ENCODE peak calls at places on chromosomes 16 and 17, in eight cellular contexts. Y is breast epithelium, E is HCT116, L is sigmoid colon, R is stomach, A is H1, X is upper lobe of left lung, P is spleen. M is an unnamed sample.

GRCh38 chr17:77476920-77477805 is 336.4 kb downstream of the SEC14L1 start:
- DNase-seq in L (peak), R (peak), A (no peak), Y (peak), X (no peak), P (no peak), E (no peak), M (peak)

GRCh38 chr16:10218490-10219206 is 36.4 kb upstream of the GRIN2A start:
- DNase-seq in E (no peak), X (no peak), L (no peak), A (no peak), R (no peak), P (no peak), Y (no peak), M (no peak)

GRCh38 chr16:84897911-84898377 is 78.2 kb downstream of the CRISPLD2 start:
- DNase-seq in L (no peak), R (no peak), Y (no peak), P (peak), E (no peak), X (peak), A (no peak), M (no peak)

GRCh38 chr17:67289174-67289876 is 44.3 kb upstream of the HELZ start:
- DNase-seq in A (no peak), E (no peak), X (peak), R (peak), L (peak), Y (peak), P (peak), M (peak)

GRCh38 chr16:15886078-15886477 is 2.3 kb downstream of the CEP20 start:
- DNase-seq in A (no peak), X (no peak), Y (no peak), E (no peak), P (no peak), R (no peak), L (no peak), M (no peak)

GRCh38 chr16:89023621-89024511 is 46.9 kb upstream of the CBFA2T3 start:
- DNase-seq in P (peak), Y (no peak), X (no peak), A (no peak), E (no peak), L (peak), R (no peak), M (no peak)

GRCh38 chr16:54177052-54177856 is 109.3 kb downstream of the IRX3 start:
- DNase-seq in R (no peak), A (no peak), X (no peak), L (peak), P (no peak), E (no peak), Y (no peak), M (no peak)

GRCh38 chr17:10728331-10728730 is 1.5 kb downstream of the TMEM220 start:
- DNase-seq in L (no peak), R (no peak), Y (no peak), E (no peak), A (no peak), P (no peak), X (no peak), M (no peak)

GRCh38 chr17:76353599-76354316 is at the start of gene PRPSAP1:
- DNase-seq in X (peak), P (peak), Y (peak), A (peak), R (peak), E (peak), L (peak), M (peak)

GRCh38 chr16:82082543-82083244 is 47.6 kb downstream of the HSD17B2 start:
- DNase-seq in R (no peak), L (no peak), Y (no peak), A (no peak), E (peak), X (no peak), P (no peak), M (no peak)

GRCh38 chr17:8859029-8859803 is 8.3 kb downstream of the PIK3R6 start:
- DNase-seq in R (no peak), L (no peak), X (peak), Y (no peak), E (no peak), P (no peak), A (no peak), M (no peak)

GRCh38 chr16:719815-720506 is 985 bp upstream of the ANTKMT start:
- DNase-seq in Y (no peak), X (no peak), L (no peak), E (no peak), R (no peak), A (no peak), P (no peak), M (peak)
- TF ChIP-seq POLR2A in Y (no peak), X (no peak), L (no peak), E (no peak), R (no peak), A (peak), P (no peak), M (no peak)

GRCh38 chr17:65055708-65056638 is 567 bp downstream of the GNA13 start:
- DNase-seq in P (peak), L (peak), X (peak), E (peak), R (peak), A (no peak), Y (peak), M (peak)
- TF ChIP-seq POLR2AphosphoS5 in P (peak), L (peak), X (peak), E (no peak), R (peak), A (peak), Y (peak), M (peak)

GRCh38 chr17:48737330-48738043 is 8.9 kb upstream of the HOXB13 start:
- DNase-seq in R (no peak), Y (no peak), E (no peak), A (no peak), X (no peak), P (no peak), L (peak), M (no peak)

GRCh38 chr17:48733632-48734327 is 5.2 kb upstream of the HOXB13 start:
- DNase-seq in A (no peak), L (no peak), X (no peak), Y (no peak), P (no peak), R (no peak), E (no peak), M (no peak)

GRCh38 chr17:48732688-48733629 is 4.4 kb upstream of the HOXB13 start:
- DNase-seq in Y (no peak), R (no peak), P (no peak), A (no peak), E (no peak), X (no peak), L (peak), M (no peak)

GRCh38 chr17:48735057-48735341 is 6.4 kb upstream of the HOXB13 start:
- DNase-seq in P (no peak), E (no peak), R (no peak), X (no peak), Y (no peak), A (no peak), L (peak), M (no peak)

DNA sequence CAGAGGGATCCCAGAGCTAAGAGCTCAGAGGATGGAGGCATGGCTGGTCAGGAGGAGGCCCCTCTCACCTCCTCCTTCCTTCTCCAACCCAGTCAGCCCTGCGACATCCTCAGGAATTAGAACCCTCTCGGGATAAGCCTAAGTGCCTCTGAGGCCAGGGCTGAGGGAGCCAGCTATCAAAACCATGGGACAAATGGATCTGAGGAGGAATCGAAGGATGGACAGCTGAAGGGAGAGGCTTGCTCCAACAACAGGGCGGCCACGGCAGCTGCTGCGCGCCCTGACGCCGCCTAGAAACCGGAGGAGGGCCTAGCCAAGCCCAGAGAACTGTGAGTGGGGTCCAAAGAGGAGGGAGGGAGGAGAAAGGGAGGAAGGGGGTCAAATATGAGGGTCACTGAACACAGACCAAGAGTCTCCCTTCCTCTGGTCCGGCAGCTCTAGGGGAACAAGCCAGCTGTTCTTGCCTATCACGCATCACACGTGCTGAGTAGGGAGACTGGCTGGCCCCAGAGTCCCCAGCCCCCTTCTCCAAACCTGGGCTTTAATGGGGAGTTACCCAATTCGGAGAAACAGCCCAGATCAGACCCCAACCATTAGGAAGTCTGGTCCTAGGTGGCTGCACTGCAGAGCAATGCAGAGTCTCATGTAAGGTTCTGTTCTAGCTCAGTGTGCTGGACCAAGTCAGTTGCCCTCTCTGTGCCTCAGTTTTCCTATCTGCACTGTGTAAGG is 5.9 kb upstream of the HOXB13 start:
- DNase-seq in P (no peak), A (no peak), X (no peak), E (no peak), Y (no peak), L (peak), R (no peak), M (no peak)
- H3K4me3 ChIP-seq in P (no peak), A (no peak), X (no peak), E (no peak), Y (no peak), L (no peak), R (no peak), M (no peak)

GRCh38 chr17:80362428-80363119 is 52.4 kb upstream of the ENDOV start:
- DNase-seq in A (no peak), E (no peak), R (no peak), X (no peak), L (peak), P (peak), Y (no peak), M (no peak)
- TF ChIP-seq POLR2A in A (no peak), E (no peak), R (no peak), X (no peak), L (no peak), P (no peak), Y (no peak), M (no peak)

GRCh38 chr17:41407226-41407625 is 9.8 kb upstream of the KRT31 start:
- DNase-seq in L (no peak), X (no peak), R (no peak), A (no peak), E (no peak), P (no peak), Y (no peak), M (no peak)

GRCh38 chr17:41403409-41404023 is 6.1 kb upstream of the KRT31 start:
- DNase-seq in L (no peak), P (no peak), X (no peak), E (peak), A (no peak), Y (no peak), R (no peak), M (no peak)

GRCh38 chr17:41406205-41406604 is 8.8 kb upstream of the KRT31 start:
- DNase-seq in A (no peak), Y (no peak), E (no peak), L (no peak), X (no peak), P (no peak), R (no peak), M (no peak)

GRCh38 chr17:41402161-41402560 is 4.8 kb upstream of the KRT31 start:
- DNase-seq in Y (peak), L (no peak), X (no peak), R (no peak), P (no peak), A (no peak), E (no peak), M (no peak)

DNA sequence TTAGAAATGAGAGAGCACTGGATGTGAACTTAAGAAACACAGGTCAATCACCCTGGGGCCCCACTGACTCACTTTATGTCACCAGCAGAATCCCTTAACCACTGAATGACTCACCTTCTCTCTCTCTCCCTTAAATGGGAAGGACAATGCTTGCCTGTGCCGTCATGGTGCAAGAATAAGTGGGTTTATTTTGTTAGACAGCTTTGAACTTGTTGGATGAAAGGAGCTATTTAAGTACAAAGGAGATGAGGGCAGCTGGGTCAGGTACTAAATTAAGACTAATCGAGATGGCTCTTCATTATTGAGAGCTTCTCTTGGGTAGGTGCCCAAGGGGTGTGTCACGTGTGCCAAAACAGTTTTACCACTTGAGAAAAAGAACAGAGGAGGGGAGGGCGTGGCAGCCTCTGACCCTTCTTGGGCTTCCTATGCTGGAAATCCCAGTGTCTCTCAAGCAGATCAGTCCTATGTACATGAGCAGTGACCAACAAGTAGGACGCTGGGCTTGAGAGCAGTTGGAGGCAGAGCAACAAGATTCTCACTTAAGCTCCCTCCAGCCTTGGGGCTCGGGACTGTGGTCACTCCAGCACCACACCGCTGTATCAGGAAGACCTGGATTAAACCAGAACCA is 6.7 kb upstream of the KRT31 start:
- DNase-seq in R (no peak), A (no peak), Y (peak), X (peak), L (no peak), E (peak), P (no peak), M (no peak)
- TF ChIP-seq POLR2AphosphoS5 in R (no peak), A (no peak), Y (no peak), X (no peak), L (no peak), E (peak), P (no peak), M (no peak)

GRCh38 chr17:5234645-5235576 is at the start of gene SCIMP:
- DNase-seq in A (no peak), E (no peak), Y (no peak), L (peak), P (peak), X (peak), R (no peak), M (peak)
- H3K4me3 ChIP-seq in A (no peak), E (no peak), Y (no peak), L (peak), P (peak), X (peak), R (peak), M (no peak)

GRCh38 chr17:18182978-18183333 is 672 bp upstream of the ALKBH5 start:
- DNase-seq in P (peak), A (peak), E (no peak), Y (no peak), R (peak), L (peak), X (peak), M (peak)
- TF ChIP-seq POLR2A in P (no peak), A (peak), E (peak), Y (peak), R (no peak), L (no peak), X (peak), M (peak)

GRCh38 chr17:81697261-81698044 is 5.7 kb upstream of the MRPL12 start:
- DNase-seq in E (no peak), Y (no peak), A (no peak), X (no peak), L (no peak), R (no peak), P (no peak), M (no peak)

GRCh38 chr17:81701288-81702071 is 1.7 kb upstream of the MRPL12 start:
- DNase-seq in A (no peak), E (no peak), L (no peak), R (no peak), P (peak), Y (no peak), X (no peak), M (no peak)

GRCh38 chr17:81703747-81704654 is 834 bp downstream of the MRPL12 start:
- DNase-seq in X (no peak), P (peak), L (no peak), A (no peak), E (no peak), Y (no peak), R (no peak), M (no peak)

GRCh38 chr17:81702934-81703746 is at the start of gene MRPL12:
- DNase-seq in R (peak), L (peak), A (peak), E (peak), X (peak), P (peak), Y (peak), M (peak)

GRCh38 chr17:81700353-81701287 is 2.5 kb upstream of the MRPL12 start:
- DNase-seq in X (no peak), A (no peak), E (no peak), R (no peak), Y (no peak), P (no peak), L (no peak), M (no peak)
- TF ChIP-seq POLR2AphosphoS5 in X (no peak), A (no peak), E (no peak), R (no peak), Y (no peak), P (peak), L (no peak), M (no peak)

DNA sequence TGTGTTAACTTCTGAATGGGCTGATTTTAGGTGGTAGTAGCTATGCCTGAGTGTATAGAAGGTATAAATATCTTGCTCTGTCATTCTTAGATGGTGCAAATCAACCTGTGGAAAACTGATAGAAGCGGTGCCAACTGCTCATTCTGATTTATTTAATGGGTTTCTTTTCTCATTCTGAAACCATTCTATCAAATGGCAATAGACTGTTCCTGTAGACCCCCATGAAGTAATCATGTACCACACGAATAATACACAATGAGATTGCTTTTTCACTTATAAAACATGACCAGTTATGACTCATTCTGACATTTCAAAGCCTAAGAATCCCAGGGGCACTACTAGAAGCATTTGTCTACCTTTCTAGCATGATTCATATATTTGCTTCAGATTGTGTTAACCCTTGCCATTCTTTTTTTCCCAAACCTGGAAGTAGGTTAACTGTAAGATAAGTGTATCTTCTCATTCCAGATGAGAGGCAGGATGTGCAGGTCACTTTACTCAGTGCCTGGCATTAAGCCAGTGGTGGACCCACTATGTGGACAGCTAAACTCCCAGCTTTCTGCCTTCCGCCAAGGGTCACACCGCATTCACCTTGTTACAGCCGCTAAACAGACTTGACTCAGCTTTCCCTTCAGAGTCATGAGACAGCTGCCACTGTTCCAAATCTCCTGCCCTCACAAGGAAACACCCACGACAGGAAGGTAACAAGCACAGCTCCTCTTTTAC is 16.4 kb upstream of the SLC16A11 start:
- DNase-seq in P (no peak), Y (no peak), X (no peak), L (no peak), R (peak), E (peak), A (no peak), M (no peak)
- H3K4me3 ChIP-seq in P (no peak), Y (no peak), X (no peak), L (no peak), R (no peak), E (peak), A (no peak), M (no peak)

M was measured in transverse colon.